ENCODE peak calls at places on chromosomes 3 and 15, in eight cellular contexts. G, B, U, F, K, R, J and C are unnamed samples.
A peak's percentile ranks its signal among the peaks of the same experiment; 100 is the strongest.

GRCh38 chr3:33777996-33778395 is 20.4 kb upstream of the PDCD6IP start:
- DNase-seq in R (no peak), K (no peak), J (no peak), G (no peak), B (no peak), F (no peak), U (no peak), C (no peak)

GRCh38 chr15:59249816-59250215 is 43.2 kb downstream of the LDHAL6B start:
- DNase-seq in G (no peak), K (no peak), J (no peak), U (no peak), F (no peak), R (no peak), B (no peak), C (no peak)

GRCh38 chr15:28184166-28184565 is 85.1 kb upstream of the OCA2 start:
- DNase-seq in B (no peak), K (no peak), J (no peak), G (no peak), U (no peak), R (no peak), F (no peak), C (no peak)

GRCh38 chr15:84699538-84700191 is 16.3 kb downstream of the SEC11A start:
- DNase-seq in J (no peak), B (no peak), G (no peak), R (no peak), K (no peak), F (no peak), U (no peak), C (no peak)

GRCh38 chr3:193451881-193452280 is 73.3 kb upstream of the ATP13A5 start:
- DNase-seq in F (no peak), J (no peak), B (no peak), G (no peak), U (no peak), R (no peak), K (no peak), C (no peak)

GRCh38 chr15:63843901-63844317 is 10.2 kb upstream of the HERC1 start:
- DNase-seq in J (no peak), U (no peak), R (no peak), F (no peak), G (no peak), B (no peak), K (no peak), C (peak; percentile 11)

GRCh38 chr15:40137907-40138570 is 22.8 kb upstream of the BUB1B start:
- DNase-seq in G (no peak), R (no peak), K (no peak), U (no peak), B (no peak), F (no peak), J (no peak), C (no peak)

GRCh38 chr3:43032646-43033628 is 53.8 kb downstream of the GASK1A start:
- DNase-seq in F (no peak), B (no peak), U (no peak), G (no peak), J (no peak), K (no peak), R (no peak), C (no peak)

GRCh38 chr15:42065008-42065407 is 29.4 kb downstream of the PLA2G4D start:
- DNase-seq in R (no peak), F (peak; percentile 66), U (no peak), G (peak; percentile 24), K (no peak), B (peak; percentile 21), J (no peak), C (no peak)

GRCh38 chr3:114333180-114333922 is 39.5 kb downstream of the TIGIT start:
- DNase-seq in K (no peak), G (no peak), J (no peak), R (no peak), U (no peak), F (no peak), B (no peak), C (no peak)

GRCh38 chr15:89442671-89443307 is 53.6 kb downstream of the RHCG start:
- DNase-seq in F (no peak), R (peak; percentile 72), J (peak; percentile 44), G (peak; percentile 31), U (no peak), B (peak; percentile 66), K (peak; percentile 73), C (peak; percentile 56)

GRCh38 chr15:22892333-22892732 is 53.9 kb downstream of the NIPA2 start:
- DNase-seq in G (no peak), F (no peak), J (no peak), K (no peak), U (no peak), B (peak; percentile 34), R (no peak), C (no peak)

GRCh38 chr3:185847506-185847905 is 22.7 kb upstream of the IGF2BP2 start:
- DNase-seq in R (no peak), G (no peak), F (no peak), U (no peak), J (no peak), B (no peak), K (no peak), C (no peak)

GRCh38 chr15:64092075-64092820 is 1.4 kb downstream of the CIAO2A start:
- DNase-seq in R (no peak), F (no peak), K (peak; percentile 28), G (no peak), U (no peak), B (no peak), J (no peak), C (no peak)

GRCh38 chr3:124701687-124702086 is 28.6 kb upstream of the UMPS start:
- DNase-seq in F (no peak), U (no peak), G (no peak), B (no peak), R (no peak), J (no peak), K (no peak), C (no peak)

GRCh38 chr3:117126460-117126859 is 416.9 kb downstream of the TUSC7 start:
- DNase-seq in F (no peak), J (no peak), K (no peak), B (no peak), U (no peak), R (no peak), G (no peak), C (no peak)

GRCh38 chr3:78610462-78611125 is 1157.2 kb downstream of the ROBO1 start:
- DNase-seq in K (no peak), R (no peak), B (no peak), J (no peak), G (no peak), F (no peak), U (no peak), C (no peak)

GRCh38 chr15:99106417-99107220 is 1.7 kb downstream of the SYNM start:
- DNase-seq in R (peak; percentile 78), G (no peak), B (no peak), U (no peak), F (no peak), K (no peak), J (no peak), C (no peak)

GRCh38 chr3:74091204-74091603 is 466.5 kb upstream of the PDZRN3 start:
- DNase-seq in U (no peak), J (no peak), B (no peak), K (no peak), G (no peak), R (no peak), F (no peak), C (no peak)

GRCh38 chr3:185927501-185928200 is 10.2 kb downstream of the TRA2B start:
- DNase-seq in K (no peak), B (no peak), G (no peak), F (no peak), U (no peak), J (no peak), R (no peak), C (no peak)

GRCh38 chr15:43510230-43511011 is 7.0 kb upstream of the MAP1A start:
- DNase-seq in F (peak; percentile 99), R (peak; percentile 100), K (peak; percentile 99), U (peak; percentile 100), J (peak; percentile 93), B (peak; percentile 99), G (peak; percentile 99), C (peak; percentile 91)
- TF ChIP-seq POLR2A in F (peak; percentile 80), R (peak; percentile 68), K (peak; percentile 54), U (peak; percentile 73), J (peak; percentile 28), B (peak; percentile 27), G (no peak), C (peak; percentile 25)

DNA sequence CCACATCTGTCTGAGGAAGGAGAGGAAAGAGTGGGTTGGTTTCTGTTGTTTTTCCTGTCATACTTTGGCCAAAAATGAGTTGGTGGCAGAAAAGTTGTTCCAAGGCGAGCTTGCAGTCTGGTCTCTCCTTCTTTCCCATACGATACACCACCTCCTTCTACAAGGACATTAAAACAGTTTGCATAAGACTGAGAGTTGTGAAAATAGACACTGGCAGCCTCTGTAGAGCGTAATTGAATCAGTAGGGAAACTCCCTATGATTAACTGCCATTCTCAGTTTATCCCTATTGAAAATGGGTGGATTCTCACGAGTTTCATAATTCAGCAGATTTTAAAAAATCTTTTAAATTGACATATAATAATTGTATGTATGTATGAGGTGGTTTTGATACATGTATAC is 3.7 kb upstream of the LSG1 start:
- DNase-seq in U (no peak), G (no peak), F (no peak), R (no peak), K (no peak), B (no peak), J (no peak), C (no peak)
- TF ChIP-seq POLR2A in U (no peak), G (no peak), F (no peak), R (no peak), K (no peak), B (no peak), J (no peak), C (no peak)

DNA sequence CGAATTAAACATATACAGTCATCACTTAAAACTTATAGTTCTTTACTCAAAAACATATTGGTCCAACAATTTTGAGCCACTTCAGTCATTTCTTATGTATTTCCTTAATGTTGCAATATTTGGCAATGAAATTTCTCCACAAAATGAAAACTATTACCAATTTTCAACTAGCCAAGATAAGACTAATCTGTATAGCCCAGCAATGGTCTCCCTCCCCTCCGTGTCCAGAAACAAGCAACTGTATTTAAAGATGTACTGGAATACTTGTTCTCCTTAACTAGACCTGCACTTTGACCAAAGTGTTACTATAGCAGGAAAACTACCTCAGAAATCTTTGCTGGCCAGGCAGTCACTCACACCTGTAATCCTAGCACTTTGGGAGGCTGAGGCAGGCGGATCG is 9.2 kb downstream of the ARF4 start:
- DNase-seq in R (no peak), J (no peak), F (no peak), G (no peak), K (no peak), B (no peak), U (no peak), C (no peak)
- TF ChIP-seq POLR2A in R (no peak), J (no peak), F (no peak), G (no peak), K (no peak), B (no peak), U (no peak), C (no peak)

DNA sequence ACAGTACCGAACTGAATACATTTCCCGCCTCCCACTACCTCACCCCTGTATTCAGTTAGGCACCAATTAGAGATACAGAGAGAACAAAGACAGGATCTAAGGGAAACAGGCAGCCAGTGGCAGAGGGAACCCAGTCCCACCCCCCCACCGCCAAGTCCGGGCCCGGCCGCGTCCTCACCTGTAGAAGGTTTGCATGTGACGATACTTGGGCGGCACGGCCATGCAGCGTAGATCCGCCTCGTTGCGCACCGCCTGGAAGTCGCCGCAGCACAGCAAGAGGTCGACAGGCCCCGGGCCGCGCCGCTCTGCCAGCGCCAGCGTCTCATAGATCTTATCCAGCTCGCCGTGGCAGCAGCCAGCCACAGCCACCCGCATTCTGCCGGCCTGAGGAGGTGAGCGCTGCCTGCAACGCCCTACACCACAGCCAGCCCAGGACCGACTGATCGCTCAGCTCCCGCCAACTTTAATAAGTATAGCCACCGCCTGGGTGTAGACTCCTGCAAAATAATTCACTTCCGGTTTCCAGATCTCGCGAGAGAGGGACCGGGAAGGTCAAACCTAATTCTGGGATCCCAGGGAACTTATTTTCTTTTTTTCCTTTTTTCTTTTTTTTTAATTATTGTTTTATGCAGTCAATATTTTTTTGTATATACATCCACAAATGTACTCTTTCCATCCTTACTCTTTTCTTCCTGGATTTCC is at the start of gene DBR1:
- DNase-seq in B (peak; percentile 86), G (peak; percentile 75), U (peak; percentile 76), K (peak; percentile 88), J (peak; percentile 78), R (peak; percentile 89), F (peak; percentile 86), C (peak; percentile 65)
- TF ChIP-seq POLR2A in B (no peak), G (no peak), U (peak; percentile 54), K (peak; percentile 77), J (peak; percentile 95), R (peak; percentile 98), F (peak; percentile 79), C (peak; percentile 95)